ENCODE peak calls at places on chromosomes 12 and 14, in six cellular contexts. B is HEK293T; R is Right ventricle myocardium inferior; U is T-helper 17 cell; E is fibroblast of the conjunctiva; M is stimulated activated CD8-positive, alpha-beta memory T cell treated with anti-CD3 and anti-CD28 coated beads, Interleukin-15, amount 100 ng/mL, for 4 hours. Y is an unnamed sample.

GRCh38 chr12:103928736-103929050 is 1.5 kb upstream of the HSP90B1 start:
- DNase-seq in U (peak), E (no peak), R (no peak), B (no peak), M (no peak), Y (no peak)

GRCh38 chr14:24431569-24432258 is 2.0 kb downstream of the KHNYN start:
- DNase-seq in B (peak), R (peak), E (peak), M (peak), U (peak), Y (no peak)

GRCh38 chr12:52215587-52216031 is 17.4 kb upstream of the KRT7 start:
- DNase-seq in M (no peak), R (no peak), E (no peak), U (no peak), B (no peak), Y (no peak)

GRCh38 chr14:101604228-101604934 is 43.1 kb downstream of the DIO3 start:
- DNase-seq in B (no peak), U (no peak), M (no peak), E (no peak), R (no peak), Y (no peak)

GRCh38 chr14:51652168-51653095 is 722 bp downstream of the FRMD6 start:
- DNase-seq in R (peak), B (peak), M (no peak), U (no peak), E (no peak), Y (no peak)

GRCh38 chr14:66596241-66596985 is 88.5 kb downstream of the GPHN start:
- DNase-seq in U (no peak), R (no peak), M (no peak), E (no peak), B (no peak), Y (no peak)

GRCh38 chr14:69640931-69641330 is 29.5 kb downstream of the SUSD6 start:
- DNase-seq in E (no peak), R (no peak), M (no peak), U (no peak), B (no peak), Y (no peak)

GRCh38 chr12:3681595-3681921 is 71.4 kb downstream of the CRACR2A start:
- DNase-seq in E (no peak), R (no peak), B (no peak), U (no peak), M (no peak), Y (no peak)

GRCh38 chr14:91403069-91403600 is 14.5 kb downstream of the CCDC88C start:
- DNase-seq in B (no peak), E (no peak), M (no peak), U (no peak), R (no peak), Y (no peak)

GRCh38 chr14:93115069-93115919 is 431 bp downstream of the ITPK1 start:
- DNase-seq in E (peak), M (peak), U (peak), R (peak), B (peak), Y (no peak)

GRCh38 chr12:27515671-27516070 is 8.3 kb upstream of the PPFIBP1 start:
- DNase-seq in U (no peak), E (no peak), R (no peak), B (no peak), M (no peak), Y (no peak)